ENCODE peak calls at places on chromosomes 5 and 9, in eight cellular contexts. Q is cardiac fibroblast, T is suprapubic skin, I is endothelial cell of umbilical vein, K is psoas muscle, J is adipocyte, O is aorta, N is stomach. B is an unnamed sample.

GRCh38 chr5:137800700-137801411 is 46.7 kb upstream of the HNRNPA0 start:
- DNase-seq in Q (no peak), T (no peak), I (no peak), K (no peak), J (no peak), O (no peak), N (no peak), B (no peak)

GRCh38 chr5:42059291-42059690 is 134.2 kb downstream of the FBXO4 start:
- DNase-seq in Q (no peak), T (no peak), I (no peak), K (no peak), J (no peak), O (no peak), N (no peak), B (no peak)

GRCh38 chr5:6395102-6395445 is 16.7 kb upstream of the MED10 start:
- DNase-seq in Q (no peak), T (no peak), I (no peak), K (no peak), J (no peak), O (no peak), N (no peak), B (no peak)

GRCh38 chr5:152607393-152608165 is 202.5 kb upstream of the NMUR2 start:
- DNase-seq in Q (no peak), T (no peak), I (no peak), K (no peak), J (no peak), O (no peak), N (no peak), B (no peak)

GRCh38 chr9:26813247-26813646 is 79.4 kb downstream of the CAAP1 start:
- DNase-seq in Q (no peak), T (no peak), I (no peak), K (no peak), J (no peak), O (no peak), N (no peak), B (no peak)

GRCh38 chr9:108978121-108978694 is 35.1 kb downstream of the CTNNAL1 start:
- DNase-seq in Q (peak), T (no peak), I (no peak), K (no peak), J (no peak), O (no peak), N (no peak), B (no peak)

GRCh38 chr5:124654418-124654817 is 92.0 kb downstream of the ZNF608 start:
- DNase-seq in Q (no peak), T (no peak), I (no peak), K (no peak), J (no peak), O (no peak), N (no peak), B (no peak)

GRCh38 chr9:37938121-37938906 is 34.4 kb upstream of the SLC25A51 start:
- DNase-seq in Q (peak), T (no peak), I (peak), K (no peak), J (peak), O (peak), N (no peak), B (no peak)

GRCh38 chr9:124810513-124811355 is 33.8 kb downstream of the OLFML2A start:
- DNase-seq in Q (peak), T (no peak), I (no peak), K (no peak), J (peak), O (no peak), N (no peak), B (no peak)

GRCh38 chr9:117772960-117773359 is 68.8 kb downstream of the TLR4 start:
- DNase-seq in Q (peak), T (no peak), I (peak), K (no peak), J (peak), O (no peak), N (no peak), B (no peak)

GRCh38 chr9:20240498-20240897 is 381.8 kb downstream of the MLLT3 start:
- DNase-seq in Q (no peak), T (no peak), I (no peak), K (no peak), J (no peak), O (no peak), N (no peak), B (no peak)

GRCh38 chr9:133103183-133103986 is 17.7 kb downstream of the RALGDS start:
- DNase-seq in Q (peak), T (peak), I (peak), K (peak), J (peak), O (peak), N (peak), B (no peak)

GRCh38 chr9:95044731-95045508 is 272.6 kb downstream of the FANCC start:
- DNase-seq in Q (no peak), T (no peak), I (no peak), K (peak), J (no peak), O (no peak), N (peak), B (no peak)

GRCh38 chr9:136054798-136055714 is 40.0 kb downstream of the NACC2 start:
- DNase-seq in Q (no peak), T (no peak), I (no peak), K (no peak), J (no peak), O (no peak), N (no peak), B (no peak)

GRCh38 chr5:152221721-152222629 is 183.1 kb downstream of the NMUR2 start:
- DNase-seq in Q (no peak), T (no peak), I (no peak), K (no peak), J (no peak), O (no peak), N (no peak), B (no peak)

GRCh38 chr5:112142769-112143270 is 276.3 kb downstream of the EPB41L4A start:
- DNase-seq in Q (peak), T (no peak), I (peak), K (no peak), J (peak), O (no peak), N (no peak), B (no peak)

GRCh38 chr9:11893331-11893730 is 799.9 kb upstream of the TYRP1 start:
- DNase-seq in Q (peak), T (no peak), I (no peak), K (no peak), J (peak), O (no peak), N (no peak), B (no peak)

GRCh38 chr5:156475831-156476551 is 149.0 kb downstream of the SGCD start:
- DNase-seq in Q (peak), T (peak), I (no peak), K (peak), J (peak), O (peak), N (no peak), B (no peak)

GRCh38 chr5:96752341-96753016 is 55.3 kb downstream of the ERAP1 start:
- DNase-seq in Q (peak), T (no peak), I (peak), K (no peak), J (peak), O (no peak), N (no peak), B (peak)

GRCh38 chr5:172802585-172803176 is 31.4 kb upstream of the ERGIC1 start:
- DNase-seq in Q (peak), T (no peak), I (peak), K (no peak), J (peak), O (no peak), N (no peak), B (no peak)
- H3K4me3 ChIP-seq in Q (no peak), T (no peak), I (no peak), K (no peak), J (no peak), O (no peak), N (no peak), B (no peak)

GRCh38 chr9:98316445-98317133 is 61.1 kb upstream of the TBC1D2 start:
- DNase-seq in Q (no peak), T (no peak), I (no peak), K (no peak), J (no peak), O (no peak), N (no peak), B (no peak)

GRCh38 chr9:98317134-98317857 is 61.8 kb upstream of the TBC1D2 start:
- DNase-seq in Q (peak), T (no peak), I (peak), K (no peak), J (no peak), O (no peak), N (no peak), B (no peak)

GRCh38 chr9:98318834-98319478 is 63.5 kb upstream of the TBC1D2 start:
- DNase-seq in Q (peak), T (no peak), I (no peak), K (no peak), J (no peak), O (no peak), N (no peak), B (no peak)

GRCh38 chr9:98315551-98316060 is 60.2 kb upstream of the TBC1D2 start:
- DNase-seq in Q (peak), T (peak), I (peak), K (peak), J (peak), O (peak), N (peak), B (peak)

DNA sequence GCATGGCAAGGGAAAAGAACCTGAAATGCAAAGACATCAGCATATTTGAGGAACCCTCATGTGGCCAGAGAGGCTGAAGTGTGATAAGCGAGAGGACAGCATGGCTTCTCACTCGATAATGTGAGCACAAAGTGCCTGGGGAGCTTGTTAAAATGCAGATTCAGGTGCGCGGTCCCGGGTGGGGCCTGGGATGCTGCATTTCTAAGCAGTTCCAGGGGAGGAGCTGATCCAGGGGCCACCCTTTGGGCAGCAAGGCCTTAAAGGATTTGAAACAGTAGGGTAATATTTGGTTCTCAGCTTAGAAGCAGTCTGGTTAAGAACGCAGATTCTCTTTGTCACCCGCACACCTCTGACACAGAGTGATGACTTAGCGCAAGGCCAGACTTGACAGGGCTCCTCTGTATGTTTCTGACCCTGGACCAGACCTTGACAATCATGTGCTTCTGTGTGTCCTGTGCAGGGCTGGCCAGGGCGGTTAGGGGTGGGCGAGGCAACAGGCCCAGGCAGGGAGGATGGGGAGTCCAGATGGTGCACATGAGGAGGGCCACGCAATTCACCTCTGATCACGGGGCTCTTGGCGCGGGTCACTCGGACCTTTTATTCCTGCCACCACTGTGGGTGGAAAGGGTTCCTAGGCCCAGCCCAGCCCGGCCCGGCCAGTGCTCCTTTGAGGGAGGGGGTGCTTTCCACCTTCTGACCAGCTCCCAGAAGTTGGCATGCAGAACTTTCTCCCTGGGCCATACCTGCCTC is 62.8 kb upstream of the TBC1D2 start:
- DNase-seq in Q (no peak), T (no peak), I (no peak), K (no peak), J (no peak), O (no peak), N (no peak), B (no peak)
- H3K4me3 ChIP-seq in Q (no peak), T (no peak), I (no peak), K (no peak), J (no peak), O (no peak), N (no peak), B (no peak)

DNA sequence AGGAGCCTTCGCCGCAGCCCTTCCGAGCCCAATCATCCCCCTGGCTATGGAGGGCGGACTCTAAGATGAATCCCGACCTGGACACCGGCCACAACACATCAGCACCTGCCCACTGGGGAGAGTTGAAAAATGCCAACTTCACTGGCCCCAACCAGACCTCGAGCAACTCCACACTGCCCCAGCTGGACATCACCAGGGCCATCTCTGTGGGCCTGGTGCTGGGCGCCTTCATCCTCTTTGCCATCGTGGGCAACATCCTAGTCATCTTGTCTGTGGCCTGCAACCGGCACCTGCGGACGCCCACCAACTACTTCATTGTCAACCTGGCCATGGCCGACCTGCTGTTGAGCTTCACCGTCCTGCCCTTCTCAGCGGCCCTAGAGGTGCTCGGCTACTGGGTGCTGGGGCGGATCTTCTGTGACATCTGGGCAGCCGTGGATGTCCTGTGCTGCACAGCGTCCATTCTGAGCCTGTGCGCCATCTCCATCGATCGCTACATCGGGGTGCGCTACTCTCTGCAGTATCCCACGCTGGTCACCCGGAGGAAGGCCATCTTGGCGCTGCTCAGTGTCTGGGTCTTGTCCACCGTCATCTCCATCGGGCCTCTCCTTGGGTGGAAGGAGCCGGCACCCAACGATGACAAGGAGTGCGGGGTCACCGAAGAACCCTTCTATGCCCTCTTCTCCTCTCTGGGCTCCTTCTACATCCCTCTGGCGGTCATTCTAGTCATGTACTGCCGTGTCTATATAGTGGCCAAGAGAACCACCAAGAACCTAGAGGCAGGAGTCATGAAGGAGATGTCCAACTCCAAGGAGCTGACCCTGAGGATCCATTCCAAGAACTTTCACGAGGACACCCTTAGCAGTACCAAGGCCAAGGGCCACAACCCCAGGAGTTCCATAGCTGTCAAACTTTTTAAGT is 819 bp downstream of the ADRA1B start:
- DNase-seq in Q (no peak), T (no peak), I (no peak), K (no peak), J (no peak), O (no peak), N (no peak), B (no peak)
- H3K4me3 ChIP-seq in Q (peak), T (peak), I (peak), K (peak), J (peak), O (peak), N (peak), B (no peak)

DNA sequence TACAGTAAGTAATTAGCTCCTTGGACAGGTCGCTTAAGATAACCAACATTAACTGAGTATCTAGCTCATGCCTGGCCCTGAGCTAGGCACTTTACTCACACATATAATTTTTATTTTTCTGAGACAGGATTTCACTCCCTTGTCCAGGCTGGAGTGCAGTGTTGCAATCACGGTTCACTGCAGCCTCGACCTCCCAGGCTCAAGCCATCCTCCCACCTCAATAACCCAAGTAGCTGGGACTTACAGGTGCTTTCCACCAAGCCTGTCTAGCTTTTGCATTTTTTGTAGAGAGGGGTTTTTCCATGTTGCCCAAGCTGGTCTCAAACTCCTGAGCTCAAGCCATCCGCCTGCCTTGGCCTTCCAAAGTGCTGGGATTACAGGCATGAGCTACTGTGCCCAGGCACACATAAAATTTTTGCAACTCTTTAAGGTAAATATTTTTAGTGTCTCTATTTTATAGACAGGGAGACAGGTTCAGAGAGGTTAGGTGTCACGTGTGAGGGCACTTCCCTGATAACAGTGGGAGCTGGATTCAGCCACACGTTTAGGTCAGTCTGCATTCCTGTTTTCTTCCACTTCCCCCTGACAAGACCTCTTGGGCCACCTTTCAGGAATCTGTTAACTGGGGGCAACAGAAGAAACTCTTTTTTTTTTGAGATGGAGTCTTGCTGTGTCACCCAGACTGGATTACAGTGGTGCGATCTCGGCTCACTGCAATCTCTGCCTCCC is 18.2 kb downstream of the HBEGF start:
- DNase-seq in Q (no peak), T (no peak), I (peak), K (no peak), J (no peak), O (no peak), N (no peak), B (no peak)
- H3K4me3 ChIP-seq in Q (no peak), T (no peak), I (no peak), K (no peak), J (no peak), O (no peak), N (no peak), B (no peak)

GRCh38 chr9:77952641-77953341 is 78.8 kb downstream of the GNAQ start:
- DNase-seq in Q (peak), T (no peak), I (peak), K (no peak), J (peak), O (no peak), N (no peak), B (no peak)

GRCh38 chr9:77953590-77953989 is 78.0 kb downstream of the GNAQ start:
- DNase-seq in Q (no peak), T (no peak), I (no peak), K (no peak), J (no peak), O (no peak), N (no peak), B (no peak)

GRCh38 chr9:77956555-77956954 is 75.1 kb downstream of the GNAQ start:
- DNase-seq in Q (no peak), T (no peak), I (peak), K (no peak), J (no peak), O (no peak), N (no peak), B (no peak)

GRCh38 chr9:77954619-77955018 is 77.0 kb downstream of the GNAQ start:
- DNase-seq in Q (no peak), T (no peak), I (no peak), K (no peak), J (no peak), O (no peak), N (no peak), B (no peak)

GRCh38 chr9:77954018-77954417 is 77.6 kb downstream of the GNAQ start:
- DNase-seq in Q (peak), T (no peak), I (no peak), K (no peak), J (no peak), O (no peak), N (no peak), B (no peak)
- H3K4me3 ChIP-seq in Q (no peak), T (no peak), I (no peak), K (no peak), J (peak), O (no peak), N (no peak), B (no peak)

DNA sequence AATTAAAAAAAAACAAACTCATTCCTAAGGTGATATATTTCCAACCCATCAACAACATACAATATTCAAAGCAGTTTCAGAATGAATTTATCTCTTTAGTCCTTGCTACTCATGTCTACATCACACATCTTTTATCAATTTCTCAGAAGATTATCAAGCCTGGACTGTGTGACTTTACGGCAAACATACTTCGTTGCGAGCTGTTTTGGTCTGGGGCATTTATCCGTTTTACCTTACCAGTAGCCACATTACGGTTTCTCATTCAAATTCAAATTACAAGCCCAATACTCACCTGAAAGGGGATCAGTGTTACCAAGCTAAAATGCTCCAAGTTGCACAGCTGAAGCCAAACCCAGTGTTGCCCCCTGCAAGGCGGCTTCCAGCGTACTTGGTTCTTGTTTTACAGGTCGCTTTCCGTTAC is 1.9 kb downstream of the HNRNPH1 start:
- DNase-seq in Q (no peak), T (peak), I (no peak), K (no peak), J (no peak), O (no peak), N (no peak), B (no peak)
- H3K4me3 ChIP-seq in Q (peak), T (peak), I (peak), K (peak), J (peak), O (peak), N (peak), B (peak)

DNA sequence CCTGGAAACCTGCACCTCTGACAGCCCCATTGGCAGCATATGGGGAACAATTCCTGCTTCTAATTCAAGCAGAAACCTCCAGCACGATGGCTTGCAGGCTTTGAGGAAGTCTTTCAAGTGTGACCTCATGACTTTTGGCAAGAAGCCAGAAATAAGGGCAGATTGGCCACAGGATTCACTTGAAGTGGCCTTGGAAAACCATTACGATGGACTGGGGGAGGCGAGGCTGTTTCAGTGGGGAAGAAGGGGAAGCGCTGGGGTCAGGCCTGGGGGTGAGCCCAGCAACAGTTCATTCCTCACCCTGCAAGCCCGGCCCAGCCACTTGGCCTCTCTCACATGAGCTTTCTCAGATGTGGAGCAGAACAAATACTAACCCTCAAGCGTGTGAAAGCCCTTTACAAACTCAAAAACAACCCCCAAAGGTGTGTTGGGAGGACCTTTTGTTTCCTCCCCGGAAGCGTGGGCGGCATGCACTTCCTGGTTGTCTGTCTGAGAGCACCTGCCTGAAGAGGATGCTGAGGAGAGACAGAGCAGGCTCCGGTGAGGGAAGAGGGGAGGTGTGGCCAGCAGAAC is 26.9 kb upstream of the EEIG1 start:
- DNase-seq in Q (peak), T (peak), I (peak), K (peak), J (peak), O (peak), N (peak), B (peak)
- H3K4me3 ChIP-seq in Q (no peak), T (no peak), I (no peak), K (no peak), J (no peak), O (no peak), N (no peak), B (peak)

GRCh38 chr9:107142430-107142829 is 140.6 kb upstream of the RAD23B start:
- DNase-seq in Q (peak), T (no peak), I (no peak), K (no peak), J (no peak), O (no peak), N (no peak), B (no peak)
- H3K4me3 ChIP-seq in Q (no peak), T (no peak), I (no peak), K (no peak), J (no peak), O (no peak), N (no peak), B (no peak)